ENCODE peak calls at places on chromosomes 1 and 21, in six cellular contexts. E, O, T, W, K and F are unnamed samples. For H3K4me1 and H3K36me3, the result is how much of the 10 kb centered on the place peaks cover.

GRCh38 chr1:2463396-2463795 is 12.7 kb upstream of the PLCH2 start:
- DNase-seq in E (no peak), O (no peak), T (no peak), W (no peak), K (no peak), F (no peak)

GRCh38 chr1:108109295-108109973 is 90.7 kb downstream of the SLC25A24 start:
- DNase-seq in E (no peak), O (no peak), T (no peak), W (no peak), K (no peak), F (no peak)

GRCh38 chr1:75861831-75862230 is 65.1 kb downstream of the MSH4 start:
- DNase-seq in E (no peak), O (no peak), T (no peak), W (no peak), K (no peak), F (no peak)

GRCh38 chr1:180911640-180912161 is 996 bp upstream of the KIAA1614 start:
- DNase-seq in E (no peak), O (no peak), T (peak), W (no peak), K (peak), F (no peak)

GRCh38 chr1:178324003-178324402 is 172.8 kb downstream of the CLEC20A start:
- DNase-seq in E (no peak), O (no peak), T (no peak), W (peak), K (no peak), F (no peak)

GRCh38 chr21:36388076-36388475 is 2.9 kb downstream of the CHAF1B start:
- DNase-seq in E (no peak), O (no peak), T (no peak), W (no peak), K (no peak), F (no peak)

GRCh38 chr1:27403065-27403726 is 10.8 kb downstream of the GPR3 start:
- DNase-seq in E (no peak), O (peak), T (peak), W (no peak), K (peak), F (peak)

GRCh38 chr1:239816090-239816812 is 275.4 kb upstream of the FMN2 start:
- DNase-seq in E (peak), O (peak), T (peak), W (peak), K (peak), F (peak)

GRCh38 chr1:2314803-2315710 is 76.3 kb downstream of the MORN1 start:
- DNase-seq in E (peak), O (no peak), T (peak), W (no peak), K (peak), F (peak)

GRCh38 chr1:40042337-40042736 is 1.8 kb downstream of the CAP1 start:
- DNase-seq in E (no peak), O (no peak), T (no peak), W (peak), K (no peak), F (no peak)

GRCh38 chr1:183293243-183293642 is 107.2 kb downstream of the LAMC2 start:
- DNase-seq in E (no peak), O (no peak), T (no peak), W (no peak), K (no peak), F (no peak)

DNA sequence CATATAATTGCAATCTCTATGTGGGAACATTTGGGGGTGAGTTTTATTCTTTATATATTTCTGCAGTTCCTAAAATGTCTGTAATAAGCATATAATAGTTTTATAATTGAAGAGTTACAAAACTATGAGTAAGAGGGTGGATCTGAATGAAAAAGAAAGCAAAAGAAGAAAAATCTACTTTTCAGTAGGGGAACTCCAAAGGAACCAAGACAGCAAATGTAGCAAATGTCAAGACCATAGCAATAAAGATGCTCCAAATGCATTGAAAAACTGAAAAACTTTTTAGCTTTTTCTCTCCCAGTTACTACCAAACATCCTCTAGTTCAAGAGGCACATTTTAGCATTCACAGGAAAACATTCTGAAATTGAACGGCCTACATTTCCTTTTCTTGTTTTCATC is 434.8 kb downstream of the LMO4 start:
- DNase-seq in E (no peak), O (no peak), T (no peak), W (no peak), K (no peak), F (no peak)
- H3K4me1 ChIP-seq in E (under half), O (under half), T (under half), W (under half), K (under half), F (under half)

GRCh38 chr1:110341146-110341871 is 2.1 kb downstream of the RBM15 start:
- DNase-seq in E (no peak), O (no peak), T (no peak), W (no peak), K (peak), F (peak)

GRCh38 chr1:110339040-110339426 is at the start of gene RBM15:
- DNase-seq in E (peak), O (peak), T (no peak), W (no peak), K (peak), F (peak)

GRCh38 chr1:110340207-110340468 is 961 bp downstream of the RBM15 start:
- DNase-seq in E (no peak), O (no peak), T (no peak), W (no peak), K (peak), F (no peak)

GRCh38 chr1:110338200-110339039 is 757 bp upstream of the RBM15 start:
- DNase-seq in E (peak), O (peak), T (peak), W (peak), K (peak), F (peak)

DNA sequence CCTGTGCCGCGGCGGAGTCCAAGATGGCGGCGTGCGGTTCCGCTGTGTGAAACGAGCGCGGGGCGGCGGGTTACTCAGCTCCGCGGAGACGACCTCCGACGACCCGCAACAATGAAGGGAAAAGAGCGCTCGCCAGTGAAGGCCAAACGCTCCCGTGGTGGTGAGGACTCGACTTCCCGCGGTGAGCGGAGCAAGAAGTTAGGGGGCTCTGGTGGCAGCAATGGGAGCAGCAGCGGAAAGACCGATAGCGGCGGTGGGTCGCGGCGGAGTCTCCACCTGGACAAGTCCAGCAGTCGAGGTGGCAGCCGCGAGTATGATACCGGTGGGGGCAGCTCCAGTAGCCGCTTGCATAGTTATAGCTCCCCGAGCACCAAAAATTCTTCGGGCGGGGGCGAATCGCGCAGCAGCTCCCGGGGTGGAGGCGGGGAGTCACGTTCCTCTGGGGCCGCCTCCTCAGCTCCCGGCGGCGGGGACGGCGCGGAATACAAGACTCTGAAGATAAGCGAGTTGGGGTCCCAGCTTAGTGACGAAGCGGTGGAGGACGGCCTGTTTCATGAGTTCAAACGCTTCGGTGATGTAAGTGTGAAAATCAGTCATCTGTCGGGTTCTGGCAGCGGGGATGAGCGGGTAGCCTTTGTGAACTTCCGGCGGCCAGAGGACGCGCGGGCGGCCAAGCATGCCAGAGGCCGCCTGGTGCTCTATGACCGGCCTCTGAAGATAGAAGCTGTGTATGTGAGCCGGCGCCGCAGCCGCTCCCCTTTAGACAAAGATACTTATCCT is 440 bp downstream of the RBM15 start:
- DNase-seq in E (peak), O (peak), T (peak), W (peak), K (no peak), F (peak)
- TF ChIP-seq CTCF in E (peak), O (no peak), T (peak), W (peak), K (no peak), F (peak)

GRCh38 chr1:173986951-173987350 is 35.2 kb downstream of the RC3H1 start:
- DNase-seq in E (no peak), O (no peak), T (no peak), W (no peak), K (no peak), F (no peak)
- H3K36me3 ChIP-seq in E (under half), O (under half), T (under half), W (under half), K (under half), F (half or more)

GRCh38 chr21:44736291-44737004 is 25.1 kb upstream of the TSPEAR start:
- DNase-seq in E (no peak), O (no peak), T (no peak), W (no peak), K (no peak), F (no peak)
- H3K4me1 ChIP-seq in E (under half), O (under half), T (under half), W (under half), K (under half), F (under half)

GRCh38 chr1:12617901-12618660 is at the start of gene DHRS3:
- DNase-seq in E (peak), O (peak), T (peak), W (peak), K (peak), F (no peak)
- TF ChIP-seq CTCF in E (no peak), O (no peak), T (no peak), W (no peak), K (no peak), F (no peak)

GRCh38 chr1:64654519-64655341 is 90.1 kb upstream of the RAVER2 start:
- DNase-seq in E (no peak), O (no peak), T (peak), W (peak), K (peak), F (no peak)

GRCh38 chr1:64650411-64650810 is 94.5 kb upstream of the RAVER2 start:
- DNase-seq in E (no peak), O (no peak), T (no peak), W (peak), K (no peak), F (no peak)

GRCh38 chr1:64651841-64652240 is 93.0 kb upstream of the RAVER2 start:
- DNase-seq in E (no peak), O (no peak), T (peak), W (peak), K (no peak), F (no peak)

GRCh38 chr1:64655861-64656260 is 89.0 kb upstream of the RAVER2 start:
- DNase-seq in E (no peak), O (no peak), T (no peak), W (no peak), K (no peak), F (no peak)

DNA sequence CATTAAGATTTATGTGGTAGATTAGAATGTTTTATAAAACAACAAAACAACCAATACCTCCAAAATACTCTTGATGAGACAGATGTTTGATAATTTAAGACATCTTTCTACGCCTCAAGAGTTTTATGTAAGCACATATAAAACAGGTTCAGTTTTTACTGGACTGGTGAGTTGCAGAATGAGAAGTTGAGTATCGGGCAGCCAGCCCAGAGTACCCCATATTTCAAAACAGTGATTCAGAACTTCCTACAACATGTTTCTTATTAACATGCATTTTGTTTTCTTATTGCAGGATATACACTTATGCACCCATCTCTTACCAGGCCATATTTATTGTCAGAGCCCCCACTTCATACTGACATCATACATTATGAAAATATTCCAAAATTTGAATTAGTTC is 91.4 kb upstream of the RAVER2 start:
- DNase-seq in E (no peak), O (no peak), T (no peak), W (no peak), K (no peak), F (no peak)
- H3K36me3 ChIP-seq in E (under half), O (under half), T (under half), W (under half), K (under half), F (under half)